ENCODE peak calls at places on chromosome 6, in six cellular contexts. One of them, this sample, is unnamed.

GRCh38 chr6:110628330-110628729 is 151.9 kb upstream of the SLC22A16 start:
- DNase-seq in right lobe of liver: no peak
- DNase-seq in left lung: no peak
- DNase-seq in stomach: no peak
- DNase-seq in mesendoderm: no peak
- DNase-seq in tibial nerve: no peak
- DNase-seq in this sample: no peak

GRCh38 chr6:36368921-36369880 is 18.3 kb downstream of the ETV7 start:
- DNase-seq in left lung: no peak
- DNase-seq in stomach: no peak
- DNase-seq in mesendoderm: peak; percentile 72
- DNase-seq in tibial nerve: no peak
- DNase-seq in right lobe of liver: no peak
- DNase-seq in this sample: no peak

GRCh38 chr6:149942461-149942829 is 631 bp downstream of the ULBP2 start:
- DNase-seq in mesendoderm: no peak
- DNase-seq in tibial nerve: no peak
- DNase-seq in stomach: no peak
- DNase-seq in left lung: no peak
- DNase-seq in right lobe of liver: no peak
- DNase-seq in this sample: no peak

GRCh38 chr6:25369450-25370086 is 90.4 kb downstream of the CARMIL1 start:
- DNase-seq in stomach: peak; percentile 39
- DNase-seq in mesendoderm: peak; percentile 81
- DNase-seq in left lung: no peak
- DNase-seq in right lobe of liver: no peak
- DNase-seq in tibial nerve: no peak
- DNase-seq in this sample: no peak

GRCh38 chr6:27836783-27837635 is 75.2 kb downstream of the OR2B2 start:
- DNase-seq in left lung: no peak
- DNase-seq in tibial nerve: peak; percentile 61
- DNase-seq in right lobe of liver: peak; percentile 52
- DNase-seq in stomach: peak; percentile 62
- DNase-seq in mesendoderm: peak; percentile 96
- DNase-seq in this sample: peak; percentile 59

GRCh38 chr6:169513478-169514193 is 188.2 kb downstream of the WDR27 start:
- DNase-seq in stomach: no peak
- DNase-seq in left lung: no peak
- DNase-seq in tibial nerve: no peak
- DNase-seq in mesendoderm: peak; percentile 20
- DNase-seq in right lobe of liver: no peak
- DNase-seq in this sample: no peak

GRCh38 chr6:106692112-106692822 is 62.9 kb downstream of the QRSL1 start:
- DNase-seq in stomach: peak; percentile 77
- DNase-seq in tibial nerve: no peak
- DNase-seq in left lung: no peak
- DNase-seq in mesendoderm: peak; percentile 64
- DNase-seq in right lobe of liver: peak; percentile 70
- DNase-seq in this sample: peak; percentile 69

GRCh38 chr6:156658186-156658585 is 119.0 kb upstream of the ARID1B start:
- DNase-seq in right lobe of liver: no peak
- DNase-seq in tibial nerve: peak; percentile 23
- DNase-seq in mesendoderm: no peak
- DNase-seq in left lung: no peak
- DNase-seq in stomach: no peak
- DNase-seq in this sample: no peak

GRCh38 chr6:168158980-168159349 is 80.0 kb upstream of the FRMD1 start:
- DNase-seq in stomach: no peak
- DNase-seq in tibial nerve: peak; percentile 2
- DNase-seq in right lobe of liver: no peak
- DNase-seq in left lung: no peak
- DNase-seq in mesendoderm: no peak
- DNase-seq in this sample: no peak

GRCh38 chr6:168158280-168158979 is 79.4 kb upstream of the FRMD1 start:
- DNase-seq in mesendoderm: no peak
- DNase-seq in tibial nerve: peak; percentile 3
- DNase-seq in right lobe of liver: no peak
- DNase-seq in stomach: no peak
- DNase-seq in left lung: no peak
- DNase-seq in this sample: no peak

GRCh38 chr6:168161371-168161750 is 82.3 kb upstream of the FRMD1 start:
- DNase-seq in left lung: no peak
- DNase-seq in stomach: no peak
- DNase-seq in mesendoderm: no peak
- DNase-seq in tibial nerve: no peak
- DNase-seq in right lobe of liver: no peak
- DNase-seq in this sample: peak; percentile 26

GRCh38 chr6:168160506-168161370 is 81.7 kb upstream of the FRMD1 start:
- DNase-seq in stomach: no peak
- DNase-seq in right lobe of liver: no peak
- DNase-seq in left lung: no peak
- DNase-seq in tibial nerve: no peak
- DNase-seq in mesendoderm: no peak
- DNase-seq in this sample: no peak

DNA sequence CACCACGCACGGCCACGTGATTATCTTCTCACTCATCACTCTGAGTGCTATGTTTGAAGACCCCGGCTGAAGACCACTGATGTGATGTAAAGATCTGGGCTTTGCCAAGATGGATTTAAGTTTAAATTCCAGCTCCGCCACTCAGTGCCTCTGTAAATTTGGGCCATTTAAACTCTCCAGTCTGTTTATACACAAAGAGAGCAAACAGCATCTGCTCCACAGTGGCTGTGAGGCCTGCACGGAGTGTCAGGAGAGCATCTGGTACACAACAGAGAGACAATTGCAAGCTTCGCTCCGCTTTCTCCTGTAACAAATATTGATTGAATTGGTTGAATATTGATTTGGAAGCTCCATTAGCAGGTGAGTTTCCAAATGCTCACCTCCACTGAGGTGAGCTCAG is 80.5 kb upstream of the FRMD1 start:
- DNase-seq in stomach: no peak
- DNase-seq in right lobe of liver: no peak
- DNase-seq in mesendoderm: no peak
- DNase-seq in tibial nerve: peak; percentile 2
- DNase-seq in left lung: no peak
- DNase-seq in this sample: no peak
- H3K27me3 ChIP-seq in stomach: no peaks in the 10 kb centered on the region
- H3K27me3 ChIP-seq in right lobe of liver: no peaks in the 10 kb centered on the region
- H3K27me3 ChIP-seq in mesendoderm: no peaks in the 10 kb centered on the region
- H3K27me3 ChIP-seq in tibial nerve: no peaks in the 10 kb centered on the region
- H3K27me3 ChIP-seq in left lung: peaks cover 15% of the 10 kb centered on the region
- H3K27me3 ChIP-seq in this sample: no peaks in the 10 kb centered on the region

GRCh38 chr6:76856065-76856464 is 607.2 kb downstream of the HTR1B start:
- DNase-seq in stomach: no peak
- DNase-seq in right lobe of liver: no peak
- DNase-seq in mesendoderm: no peak
- DNase-seq in tibial nerve: no peak
- DNase-seq in left lung: no peak
- DNase-seq in this sample: no peak
- H3K27me3 ChIP-seq in stomach: no peaks in the 10 kb centered on the region
- H3K27me3 ChIP-seq in right lobe of liver: no peaks in the 10 kb centered on the region
- H3K27me3 ChIP-seq in mesendoderm: no peaks in the 10 kb centered on the region
- H3K27me3 ChIP-seq in tibial nerve: no peaks in the 10 kb centered on the region
- H3K27me3 ChIP-seq in left lung: no peaks in the 10 kb centered on the region
- H3K27me3 ChIP-seq in this sample: no peaks in the 10 kb centered on the region

GRCh38 chr6:32424584-32424983 is 15.1 kb upstream of the HLA-DRA start:
- DNase-seq in tibial nerve: no peak
- DNase-seq in mesendoderm: no peak
- DNase-seq in stomach: no peak
- DNase-seq in right lobe of liver: no peak
- DNase-seq in left lung: no peak
- DNase-seq in this sample: no peak
- H3K27me3 ChIP-seq in tibial nerve: no peaks in the 10 kb centered on the region
- H3K27me3 ChIP-seq in mesendoderm: no peaks in the 10 kb centered on the region
- H3K27me3 ChIP-seq in stomach: peaks cover 4% of the 10 kb centered on the region
- H3K27me3 ChIP-seq in right lobe of liver: no peaks in the 10 kb centered on the region
- H3K27me3 ChIP-seq in left lung: peaks cover 2% of the 10 kb centered on the region
- H3K27me3 ChIP-seq in this sample: no peaks in the 10 kb centered on the region

DNA sequence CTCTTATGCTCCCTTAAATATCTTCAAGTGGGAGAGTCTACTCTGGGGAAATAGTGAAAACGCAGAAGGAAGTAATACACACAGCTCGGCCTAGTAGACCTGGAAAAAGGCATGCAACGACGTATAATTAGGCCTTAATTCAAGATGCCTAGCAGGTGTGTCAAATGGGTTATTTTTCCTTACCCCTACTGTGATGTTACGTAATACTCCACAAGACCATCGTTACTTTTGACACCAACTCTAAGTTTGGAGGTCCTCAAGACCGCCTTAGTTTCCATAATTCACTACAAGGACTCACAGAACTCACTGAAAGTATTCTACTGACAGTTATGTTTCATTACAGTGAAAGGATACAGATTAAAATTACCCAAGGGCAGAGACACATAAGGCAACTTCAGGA is 1024.3 kb upstream of the MAP3K7 start:
- DNase-seq in right lobe of liver: no peak
- DNase-seq in mesendoderm: no peak
- DNase-seq in tibial nerve: no peak
- DNase-seq in left lung: no peak
- DNase-seq in stomach: no peak
- DNase-seq in this sample: no peak
- H3K27me3 ChIP-seq in right lobe of liver: no peaks in the 10 kb centered on the region
- H3K27me3 ChIP-seq in mesendoderm: no peaks in the 10 kb centered on the region
- H3K27me3 ChIP-seq in tibial nerve: no peaks in the 10 kb centered on the region
- H3K27me3 ChIP-seq in left lung: no peaks in the 10 kb centered on the region
- H3K27me3 ChIP-seq in stomach: no peaks in the 10 kb centered on the region
- H3K27me3 ChIP-seq in this sample: no peaks in the 10 kb centered on the region